ENCODE peak calls at places on chromosome 22, in nine cellular contexts. Z is EL, D is Karpas-422, C is AG09309, B is endodermal cell, M is choroid plexus epithelial cell, F is psoas muscle, T is aorta, R is Panc1. G is an unnamed sample.

GRCh38 chr22:26890870-26891269 is 233.5 kb downstream of the MIAT start:
- DNase-seq in Z (no peak), D (peak), C (no peak), B (peak), M (no peak), F (no peak), T (no peak), R (no peak), G (no peak)

GRCh38 chr22:43652845-43653244 is 159.3 kb downstream of the EFCAB6 start:
- DNase-seq in Z (no peak), D (no peak), C (no peak), B (no peak), M (no peak), F (no peak), T (no peak), R (no peak), G (no peak)

GRCh38 chr22:40411506-40411861 is 41.1 kb downstream of the SGSM3 start:
- DNase-seq in Z (no peak), D (no peak), C (no peak), B (no peak), M (no peak), F (no peak), T (peak), R (no peak), G (no peak)

GRCh38 chr22:50189184-50189848 is 3.6 kb downstream of the TRABD start:
- DNase-seq in Z (no peak), D (peak), C (no peak), B (no peak), M (no peak), F (peak), T (no peak), R (no peak), G (no peak)

GRCh38 chr22:48559647-48560388 is 1267.9 kb downstream of the BRD1 start:
- DNase-seq in Z (no peak), D (no peak), C (no peak), B (no peak), M (no peak), F (no peak), T (no peak), R (no peak), G (no peak)

GRCh38 chr22:38413085-38414008 is 41.7 kb downstream of the KCNJ4 start:
- DNase-seq in Z (no peak), D (peak), C (no peak), B (peak), M (no peak), F (no peak), T (peak), R (no peak), G (no peak)

GRCh38 chr22:47213571-47214230 is 451.3 kb downstream of the TBC1D22A start:
- DNase-seq in Z (no peak), D (peak), C (no peak), B (peak), M (peak), F (no peak), T (no peak), R (peak), G (no peak)

GRCh38 chr22:26658161-26658560 is 773 bp downstream of the MIAT start:
- DNase-seq in Z (no peak), D (peak), C (no peak), B (no peak), M (no peak), F (no peak), T (no peak), R (no peak), G (no peak)

GRCh38 chr22:20651286-20651685 is 122.6 kb upstream of the SERPIND1 start:
- DNase-seq in Z (no peak), D (no peak), C (no peak), B (no peak), M (no peak), F (no peak), T (no peak), R (no peak), G (no peak)

GRCh38 chr22:41574847-41575381 is 14.1 kb downstream of the CSDC2 start:
- DNase-seq in Z (no peak), D (no peak), C (no peak), B (no peak), M (no peak), F (peak), T (peak), R (no peak), G (no peak)

GRCh38 chr22:46666577-46667244 is 46.5 kb downstream of the GRAMD4 start:
- DNase-seq in Z (no peak), D (no peak), C (no peak), B (no peak), M (no peak), F (no peak), T (no peak), R (no peak), G (no peak)

GRCh38 chr22:30204742-30205111 is 41.8 kb downstream of the LIF start:
- DNase-seq in Z (peak), D (no peak), C (peak), B (no peak), M (peak), F (peak), T (no peak), R (no peak), G (peak)

G was measured in brain pericyte.